ENCODE peak calls at places on chromosome 6, in eight cellular contexts. One of them, this sample, is unnamed.

GRCh38 chr6:25014806-25015560 is 79.2 kb upstream of the RIPOR2 start:
- DNase-seq in HS-5: no peak
- DNase-seq in pons: no peak
- DNase-seq in sigmoid colon: peak
- DNase-seq in astrocyte of the spinal cord: peak
- DNase-seq in T-helper 2 cell: no peak
- DNase-seq in AG08396: peak
- DNase-seq in brain microvascular endothelial cell: peak
- DNase-seq in this sample: no peak

GRCh38 chr6:109449789-109450673 is 5.5 kb downstream of the MICAL1 start:
- DNase-seq in HS-5: no peak
- DNase-seq in pons: no peak
- DNase-seq in sigmoid colon: no peak
- DNase-seq in astrocyte of the spinal cord: no peak
- DNase-seq in T-helper 2 cell: peak
- DNase-seq in AG08396: no peak
- DNase-seq in brain microvascular endothelial cell: no peak
- DNase-seq in this sample: no peak

GRCh38 chr6:76885861-76886301 is 577.4 kb downstream of the HTR1B start:
- DNase-seq in HS-5: peak
- DNase-seq in pons: no peak
- DNase-seq in sigmoid colon: no peak
- DNase-seq in astrocyte of the spinal cord: peak
- DNase-seq in T-helper 2 cell: no peak
- DNase-seq in AG08396: no peak
- DNase-seq in brain microvascular endothelial cell: peak
- DNase-seq in this sample: no peak

GRCh38 chr6:169185011-169185521 is 68.6 kb downstream of the THBS2 start:
- DNase-seq in HS-5: no peak
- DNase-seq in pons: no peak
- DNase-seq in sigmoid colon: no peak
- DNase-seq in astrocyte of the spinal cord: no peak
- DNase-seq in T-helper 2 cell: no peak
- DNase-seq in AG08396: no peak
- DNase-seq in brain microvascular endothelial cell: no peak
- DNase-seq in this sample: no peak

GRCh38 chr6:143018955-143019354 is 41.7 kb upstream of the AIG1 start:
- DNase-seq in HS-5: peak
- DNase-seq in pons: no peak
- DNase-seq in sigmoid colon: no peak
- DNase-seq in astrocyte of the spinal cord: no peak
- DNase-seq in T-helper 2 cell: no peak
- DNase-seq in AG08396: no peak
- DNase-seq in brain microvascular endothelial cell: no peak
- DNase-seq in this sample: no peak

GRCh38 chr6:10375391-10375969 is 39.4 kb downstream of the TFAP2A start:
- DNase-seq in HS-5: no peak
- DNase-seq in pons: no peak
- DNase-seq in sigmoid colon: no peak
- DNase-seq in astrocyte of the spinal cord: no peak
- DNase-seq in T-helper 2 cell: no peak
- DNase-seq in AG08396: no peak
- DNase-seq in brain microvascular endothelial cell: no peak
- DNase-seq in this sample: no peak

GRCh38 chr6:53495496-53495895 is 49.4 kb downstream of the GCLC start:
- DNase-seq in HS-5: no peak
- DNase-seq in pons: no peak
- DNase-seq in sigmoid colon: no peak
- DNase-seq in astrocyte of the spinal cord: no peak
- DNase-seq in T-helper 2 cell: no peak
- DNase-seq in AG08396: no peak
- DNase-seq in brain microvascular endothelial cell: no peak
- DNase-seq in this sample: no peak

GRCh38 chr6:45783716-45784115 is 231.9 kb downstream of the CLIC5 start:
- DNase-seq in HS-5: no peak
- DNase-seq in pons: no peak
- DNase-seq in sigmoid colon: no peak
- DNase-seq in astrocyte of the spinal cord: no peak
- DNase-seq in T-helper 2 cell: no peak
- DNase-seq in AG08396: no peak
- DNase-seq in brain microvascular endothelial cell: no peak
- DNase-seq in this sample: no peak

GRCh38 chr6:811806-812205 is 118.9 kb upstream of the EXOC2 start:
- DNase-seq in HS-5: no peak
- DNase-seq in pons: no peak
- DNase-seq in sigmoid colon: no peak
- DNase-seq in astrocyte of the spinal cord: no peak
- DNase-seq in T-helper 2 cell: no peak
- DNase-seq in AG08396: no peak
- DNase-seq in brain microvascular endothelial cell: no peak
- DNase-seq in this sample: no peak

GRCh38 chr6:167079853-167080297 is 43.0 kb upstream of the CCR6 start:
- DNase-seq in HS-5: no peak
- DNase-seq in pons: peak
- DNase-seq in sigmoid colon: no peak
- DNase-seq in astrocyte of the spinal cord: no peak
- DNase-seq in T-helper 2 cell: peak
- DNase-seq in AG08396: no peak
- DNase-seq in brain microvascular endothelial cell: no peak
- DNase-seq in this sample: no peak

GRCh38 chr6:31158863-31159855 is 770 bp downstream of the TCF19 start:
- DNase-seq in HS-5: no peak
- DNase-seq in pons: no peak
- DNase-seq in sigmoid colon: peak
- DNase-seq in astrocyte of the spinal cord: no peak
- DNase-seq in T-helper 2 cell: no peak
- DNase-seq in AG08396: no peak
- DNase-seq in brain microvascular endothelial cell: peak
- DNase-seq in this sample: no peak

GRCh38 chr6:579339-579738 is 77.6 kb downstream of the HUS1B start:
- DNase-seq in HS-5: no peak
- DNase-seq in pons: no peak
- DNase-seq in sigmoid colon: no peak
- DNase-seq in astrocyte of the spinal cord: peak
- DNase-seq in T-helper 2 cell: no peak
- DNase-seq in AG08396: peak
- DNase-seq in brain microvascular endothelial cell: peak
- DNase-seq in this sample: no peak

GRCh38 chr6:113073611-113074191 is 726.6 kb downstream of the RFPL4B start:
- DNase-seq in HS-5: peak
- DNase-seq in pons: no peak
- DNase-seq in sigmoid colon: no peak
- DNase-seq in astrocyte of the spinal cord: peak
- DNase-seq in T-helper 2 cell: no peak
- DNase-seq in AG08396: peak
- DNase-seq in brain microvascular endothelial cell: no peak
- DNase-seq in this sample: no peak

GRCh38 chr6:144899161-144899560 is 614.0 kb downstream of the UTRN start:
- DNase-seq in HS-5: peak
- DNase-seq in pons: no peak
- DNase-seq in sigmoid colon: no peak
- DNase-seq in astrocyte of the spinal cord: peak
- DNase-seq in T-helper 2 cell: no peak
- DNase-seq in AG08396: no peak
- DNase-seq in brain microvascular endothelial cell: peak
- DNase-seq in this sample: no peak

GRCh38 chr6:129852257-129852858 is 8.8 kb downstream of the TMEM244 start:
- DNase-seq in HS-5: no peak
- DNase-seq in pons: no peak
- DNase-seq in sigmoid colon: no peak
- DNase-seq in astrocyte of the spinal cord: no peak
- DNase-seq in T-helper 2 cell: no peak
- DNase-seq in AG08396: no peak
- DNase-seq in brain microvascular endothelial cell: peak
- DNase-seq in this sample: no peak

GRCh38 chr6:21850682-21851081 is 257.1 kb downstream of the SOX4 start:
- DNase-seq in HS-5: no peak
- DNase-seq in pons: no peak
- DNase-seq in sigmoid colon: no peak
- DNase-seq in astrocyte of the spinal cord: no peak
- DNase-seq in T-helper 2 cell: no peak
- DNase-seq in AG08396: no peak
- DNase-seq in brain microvascular endothelial cell: no peak
- DNase-seq in this sample: no peak

GRCh38 chr6:4804095-4804494 is 27.9 kb downstream of the CDYL start:
- DNase-seq in HS-5: no peak
- DNase-seq in pons: no peak
- DNase-seq in sigmoid colon: no peak
- DNase-seq in astrocyte of the spinal cord: peak
- DNase-seq in T-helper 2 cell: no peak
- DNase-seq in AG08396: peak
- DNase-seq in brain microvascular endothelial cell: peak
- DNase-seq in this sample: no peak

GRCh38 chr6:27894839-27895762 is 17.1 kb downstream of the OR2B2 start:
- DNase-seq in HS-5: peak
- DNase-seq in pons: peak
- DNase-seq in sigmoid colon: peak
- DNase-seq in astrocyte of the spinal cord: peak
- DNase-seq in T-helper 2 cell: peak
- DNase-seq in AG08396: peak
- DNase-seq in brain microvascular endothelial cell: peak
- DNase-seq in this sample: no peak

GRCh38 chr6:131255911-131256310 is 120.6 kb downstream of the AKAP7 start:
- DNase-seq in HS-5: no peak
- DNase-seq in pons: no peak
- DNase-seq in sigmoid colon: no peak
- DNase-seq in astrocyte of the spinal cord: peak
- DNase-seq in T-helper 2 cell: no peak
- DNase-seq in AG08396: no peak
- DNase-seq in brain microvascular endothelial cell: peak
- DNase-seq in this sample: no peak